ENCODE peak calls at places on chromosome 7, in six cellular contexts. A, I, M, B, C and F are unnamed samples.

GRCh38 chr7:29483219-29484104 is 80.2 kb upstream of the PRR15 start:
- DNase-seq in A (no peak), I (no peak), M (no peak), B (no peak), C (no peak), F (no peak)

GRCh38 chr7:158747408-158747807 is 42.8 kb upstream of the NCAPG2 start:
- DNase-seq in A (no peak), I (no peak), M (no peak), B (no peak), C (no peak), F (no peak)

GRCh38 chr7:121605297-121605640 is 209.2 kb upstream of the FAM3C start:
- DNase-seq in A (peak; percentile 4), I (peak; percentile 6), M (no peak), B (no peak), C (peak; percentile 28), F (peak; percentile 57)

GRCh38 chr7:43625453-43625852 is 42.5 kb downstream of the STK17A start:
- DNase-seq in A (no peak), I (no peak), M (no peak), B (peak; percentile 43), C (no peak), F (no peak)

GRCh38 chr7:18425227-18425626 is 70.3 kb upstream of the HDAC9 start:
- DNase-seq in A (no peak), I (no peak), M (peak; percentile 25), B (no peak), C (no peak), F (no peak)

GRCh38 chr7:19215421-19215820 is 70.2 kb upstream of the FERD3L start:
- DNase-seq in A (peak; percentile 74), I (peak; percentile 88), M (no peak), B (no peak), C (peak; percentile 93), F (no peak)

GRCh38 chr7:39504963-39505362 is 61.2 kb upstream of the YAE1 start:
- DNase-seq in A (peak; percentile 57), I (peak; percentile 40), M (no peak), B (no peak), C (peak; percentile 78), F (peak; percentile 56)

GRCh38 chr7:73985737-73986141 is 42.2 kb upstream of the ELN start:
- DNase-seq in A (no peak), I (no peak), M (no peak), B (no peak), C (no peak), F (no peak)

GRCh38 chr7:7108931-7109330 is 73.4 kb upstream of the C1GALT1 start:
- DNase-seq in A (no peak), I (no peak), M (no peak), B (no peak), C (no peak), F (no peak)

GRCh38 chr7:42485171-42485838 is 248.3 kb upstream of the GLI3 start:
- DNase-seq in A (no peak), I (no peak), M (no peak), B (no peak), C (peak; percentile 37), F (no peak)

GRCh38 chr7:20444041-20444440 is 113.3 kb downstream of the ITGB8 start:
- DNase-seq in A (no peak), I (peak; percentile 6), M (no peak), B (no peak), C (no peak), F (no peak)

GRCh38 chr7:91185771-91186170 is 78.5 kb upstream of the FZD1 start:
- DNase-seq in A (peak; percentile 46), I (peak; percentile 80), M (no peak), B (no peak), C (no peak), F (no peak)

GRCh38 chr7:543790-544527 is 24.3 kb upstream of the PDGFA start:
- DNase-seq in A (no peak), I (peak; percentile 13), M (no peak), B (no peak), C (no peak), F (no peak)

GRCh38 chr7:4790516-4790991 is 15.1 kb downstream of the AP5Z1 start:
- DNase-seq in A (no peak), I (no peak), M (no peak), B (no peak), C (no peak), F (no peak)

GRCh38 chr7:2040893-2041270 is 191.9 kb downstream of the MAD1L1 start:
- DNase-seq in A (no peak), I (no peak), M (peak; percentile 35), B (peak; percentile 59), C (no peak), F (no peak)

GRCh38 chr7:822692-823276 is 9.5 kb upstream of the SUN1 start:
- DNase-seq in A (no peak), I (no peak), M (no peak), B (no peak), C (no peak), F (no peak)

GRCh38 chr7:128215739-128216138 is 25.3 kb upstream of the LEP start:
- DNase-seq in A (peak; percentile 66), I (peak; percentile 18), M (no peak), B (no peak), C (peak; percentile 29), F (no peak)

GRCh38 chr7:20340839-20341238 is 10.1 kb downstream of the ITGB8 start:
- DNase-seq in A (no peak), I (no peak), M (no peak), B (no peak), C (no peak), F (peak; percentile 93)

GRCh38 chr7:6530626-6531491 is 20.4 kb downstream of the GRID2IP start:
- DNase-seq in A (no peak), I (no peak), M (no peak), B (peak; percentile 71), C (no peak), F (peak; percentile 13)

GRCh38 chr7:142871260-142872105 is 14.1 kb downstream of the TRPV6 start:
- DNase-seq in A (no peak), I (no peak), M (no peak), B (no peak), C (no peak), F (no peak)

GRCh38 chr7:129438839-129439640 is 4.8 kb downstream of the STRIP2 start:
- DNase-seq in A (peak; percentile 34), I (peak; percentile 70), M (no peak), B (no peak), C (peak; percentile 93), F (peak; percentile 91)

GRCh38 chr7:113636727-113637421 is 281.9 kb downstream of the PPP1R3A start:
- DNase-seq in A (no peak), I (peak; percentile 67), M (no peak), B (no peak), C (peak; percentile 44), F (peak; percentile 96)

GRCh38 chr7:131546126-131546525 is 10.3 kb downstream of the PODXL start:
- DNase-seq in A (no peak), I (no peak), M (no peak), B (no peak), C (peak; percentile 23), F (peak; percentile 23)

GRCh38 chr7:118861581-118861980 is 637.1 kb downstream of the ANKRD7 start:
- DNase-seq in A (no peak), I (no peak), M (no peak), B (no peak), C (no peak), F (no peak)

GRCh38 chr7:20508109-20508508 is 107.4 kb upstream of the ABCB5 start:
- DNase-seq in A (no peak), I (no peak), M (no peak), B (no peak), C (peak; percentile 4), F (peak; percentile 19)

GRCh38 chr7:30594055-30594539 is 581 bp upstream of the GARS1 start:
- DNase-seq in A (peak; percentile 4), I (peak; percentile 24), M (no peak), B (no peak), C (peak; percentile 38), F (peak; percentile 42)

GRCh38 chr7:95811846-95812445 is 39.6 kb downstream of the DYNC1I1 start:
- DNase-seq in A (no peak), I (no peak), M (no peak), B (no peak), C (no peak), F (no peak)

GRCh38 chr7:148722340-148723165 is 23.9 kb downstream of the CUL1 start:
- DNase-seq in A (no peak), I (no peak), M (no peak), B (no peak), C (no peak), F (no peak)

GRCh38 chr7:5607958-5608656 is 173.4 kb downstream of the RNF216 start:
- DNase-seq in A (no peak), I (no peak), M (no peak), B (no peak), C (no peak), F (peak; percentile 94)

GRCh38 chr7:129308047-129308446 is 83.2 kb downstream of the AHCYL2 start:
- DNase-seq in A (no peak), I (peak; percentile 64), M (no peak), B (no peak), C (peak; percentile 59), F (peak; percentile 97)

GRCh38 chr7:6387734-6388294 is 59.9 kb downstream of the DAGLB start:
- DNase-seq in A (no peak), I (no peak), M (no peak), B (no peak), C (no peak), F (no peak)

GRCh38 chr7:115274-115911 is 77.0 kb upstream of the FAM20C start:
- DNase-seq in A (no peak), I (peak; percentile 10), M (no peak), B (no peak), C (peak; percentile 65), F (no peak)

GRCh38 chr7:128708824-128709223 is 30.3 kb upstream of the CALU start:
- DNase-seq in A (no peak), I (no peak), M (no peak), B (no peak), C (no peak), F (no peak)

GRCh38 chr7:42123716-42124115 is 113.3 kb downstream of the GLI3 start:
- DNase-seq in A (no peak), I (no peak), M (no peak), B (no peak), C (no peak), F (no peak)

GRCh38 chr7:89511900-89512299 is 642.4 kb upstream of the STEAP1 start:
- DNase-seq in A (no peak), I (no peak), M (no peak), B (no peak), C (no peak), F (no peak)

GRCh38 chr7:16638282-16639265 is 7.0 kb downstream of the ANKMY2 start:
- DNase-seq in A (no peak), I (no peak), M (no peak), B (no peak), C (no peak), F (no peak)

GRCh38 chr7:26213821-26214515 is 12.4 kb downstream of the CBX3 start:
- DNase-seq in A (no peak), I (no peak), M (no peak), B (no peak), C (no peak), F (no peak)

GRCh38 chr7:76165973-76166403 is 35.7 kb upstream of the SRRM3 start:
- DNase-seq in A (no peak), I (no peak), M (no peak), B (no peak), C (no peak), F (peak; percentile 33)